ENCODE peak calls at places on chromosome 3, in six cellular contexts. J, E, C, T, P and L are unnamed samples.

GRCh38 chr3:99577160-99577559 is 61.2 kb upstream of the COL8A1 start:
- DNase-seq in P (no peak), E (no peak), J (no peak), T (no peak), C (no peak), L (no peak)

GRCh38 chr3:140250945-140251344 is 316.0 kb downstream of the CLSTN2 start:
- DNase-seq in T (peak), J (no peak), C (no peak), E (no peak), P (no peak), L (no peak)

GRCh38 chr3:52479876-52480575 is 15.1 kb upstream of the STAB1 start:
- DNase-seq in C (no peak), J (no peak), P (no peak), E (peak), T (no peak), L (no peak)

GRCh38 chr3:141795719-141796435 is 32.7 kb downstream of the GRK7 start:
- DNase-seq in T (peak), P (no peak), C (no peak), E (no peak), J (peak), L (no peak)

GRCh38 chr3:62414786-62415185 is 41.4 kb upstream of the FEZF2 start:
- DNase-seq in P (no peak), J (no peak), T (no peak), C (no peak), E (no peak), L (no peak)

GRCh38 chr3:127417709-127418559 is 130.1 kb upstream of the PRR20G start:
- DNase-seq in C (no peak), J (peak), P (no peak), E (no peak), T (peak), L (no peak)

GRCh38 chr3:66153471-66153870 is 67.3 kb upstream of the SLC25A26 start:
- DNase-seq in P (no peak), C (no peak), T (no peak), J (no peak), E (no peak), L (no peak)

GRCh38 chr3:38731522-38731921 is 82.0 kb upstream of the SCN5A start:
- DNase-seq in C (no peak), J (no peak), T (no peak), E (no peak), P (no peak), L (no peak)

GRCh38 chr3:109874900-109875735 is 537.8 kb upstream of the DPPA4 start:
- DNase-seq in J (no peak), T (no peak), E (peak), C (no peak), P (no peak), L (no peak)

GRCh38 chr3:61053781-61054496 is 197.3 kb downstream of the FHIT start:
- DNase-seq in P (no peak), J (no peak), E (no peak), C (no peak), T (no peak), L (no peak)

GRCh38 chr3:127750226-127751031 is 71.9 kb downstream of the MGLL start:
- DNase-seq in T (no peak), P (no peak), E (no peak), C (no peak), J (no peak), L (no peak)

GRCh38 chr3:52314495-52314894 is 1.6 kb upstream of the DNAH1 start:
- DNase-seq in T (no peak), J (no peak), P (no peak), C (no peak), E (no peak), L (no peak)

GRCh38 chr3:112769624-112770023 is 77.0 kb downstream of the CD200R1L start:
- DNase-seq in P (no peak), E (no peak), C (no peak), T (no peak), J (no peak), L (no peak)

GRCh38 chr3:125594581-125595011 is 701 bp downstream of the OSBPL11 start:
- DNase-seq in C (no peak), T (peak), J (no peak), E (no peak), P (no peak), L (no peak)

GRCh38 chr3:176120507-176120906 is 1076.8 kb downstream of the TBL1XR1 start:
- DNase-seq in C (no peak), P (no peak), J (no peak), E (no peak), T (no peak), L (no peak)

GRCh38 chr3:134904796-134905646 is 110.0 kb downstream of the EPHB1 start:
- DNase-seq in J (no peak), P (no peak), E (no peak), C (no peak), T (no peak), L (no peak)

GRCh38 chr3:197809356-197810020 is 18.4 kb downstream of the LRCH3 start:
- DNase-seq in T (no peak), P (no peak), J (no peak), C (no peak), E (no peak), L (no peak)
- H3K27ac ChIP-seq in T (peak), P (peak), J (peak), C (no peak), E (peak), L (peak)

DNA sequence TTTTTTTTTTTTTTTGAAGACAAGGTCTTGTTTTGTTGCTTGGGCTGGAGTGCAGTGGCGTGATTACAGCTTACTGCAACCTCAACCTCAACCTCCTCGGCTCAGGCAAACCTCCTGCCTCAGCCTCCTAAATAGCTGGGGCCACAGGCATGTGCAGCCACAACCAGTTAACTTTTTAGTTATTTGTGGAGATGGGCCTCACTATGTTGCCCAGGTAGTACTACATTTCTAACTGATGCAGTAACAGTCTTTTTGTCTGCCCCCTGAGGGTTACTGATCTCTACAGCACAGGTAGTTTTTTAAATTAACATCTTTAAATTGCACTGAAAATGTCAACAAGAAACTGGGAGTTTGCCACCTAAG is 3.4 kb upstream of the LMLN start:
- DNase-seq in T (no peak), P (no peak), C (no peak), J (no peak), E (no peak), L (no peak)
- H3K27ac ChIP-seq in T (no peak), P (peak), C (peak), J (no peak), E (no peak), L (no peak)

DNA sequence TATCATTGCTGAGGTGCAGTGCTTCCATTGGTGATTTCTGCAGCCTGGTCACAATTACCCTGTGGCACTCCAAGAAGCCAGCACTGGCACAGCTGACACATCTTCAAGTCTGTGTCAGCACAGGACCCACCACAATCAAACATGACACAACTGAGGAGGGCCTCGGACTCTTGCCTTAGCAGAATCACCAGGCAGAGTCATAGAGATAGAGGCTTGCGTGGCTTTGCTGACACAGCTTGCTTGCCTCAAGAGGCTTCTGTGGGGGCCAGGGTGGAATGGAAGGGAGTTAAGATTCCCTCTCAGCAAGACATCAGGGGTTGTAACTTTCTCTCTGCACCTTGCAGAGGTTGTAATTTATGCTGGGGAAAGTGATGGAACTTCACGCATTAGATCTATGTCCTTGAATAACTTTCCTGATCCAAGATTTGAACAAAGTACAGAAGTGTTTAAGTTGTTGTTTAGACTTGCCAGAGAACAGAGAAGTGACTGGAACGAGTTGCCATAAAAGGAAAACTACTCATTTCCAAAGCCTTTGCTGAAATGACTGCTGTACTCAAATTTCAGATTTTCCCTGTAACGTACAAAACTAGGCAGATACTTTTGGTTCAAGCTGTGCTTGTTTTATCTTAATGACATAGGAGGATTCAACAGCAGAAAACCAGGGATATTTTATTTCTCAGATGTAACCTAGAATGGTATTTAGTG is 170.7 kb downstream of the DIPK2A start:
- DNase-seq in T (no peak), J (no peak), E (no peak), P (no peak), C (no peak), L (no peak)
- H3K27ac ChIP-seq in T (no peak), J (peak), E (no peak), P (no peak), C (no peak), L (no peak)

GRCh38 chr3:165549037-165549436 is 288.2 kb downstream of the BCHE start:
- DNase-seq in J (no peak), P (no peak), T (no peak), E (no peak), C (no peak), L (no peak)

GRCh38 chr3:165544432-165544831 is 292.8 kb downstream of the BCHE start:
- DNase-seq in C (no peak), T (no peak), P (no peak), J (no peak), E (no peak), L (no peak)

GRCh38 chr3:165545059-165545458 is 292.2 kb downstream of the BCHE start:
- DNase-seq in J (no peak), C (no peak), P (no peak), T (no peak), E (no peak), L (no peak)

GRCh38 chr3:165549665-165550064 is 287.6 kb downstream of the BCHE start:
- DNase-seq in E (no peak), T (no peak), C (no peak), P (no peak), J (no peak), L (no peak)
- H3K27ac ChIP-seq in E (no peak), T (no peak), C (no peak), P (no peak), J (no peak), L (no peak)

GRCh38 chr3:173750095-173750494 is 352.6 kb downstream of the NLGN1 start:
- DNase-seq in P (no peak), E (no peak), C (no peak), T (no peak), J (no peak), L (no peak)
- H3K27ac ChIP-seq in P (no peak), E (no peak), C (no peak), T (no peak), J (no peak), L (no peak)

GRCh38 chr3:12981631-12982265 is 91.5 kb downstream of the IQSEC1 start:
- DNase-seq in T (no peak), P (no peak), C (no peak), E (no peak), J (no peak), L (no peak)
- H3K27ac ChIP-seq in T (no peak), P (no peak), C (no peak), E (no peak), J (no peak), L (no peak)

DNA sequence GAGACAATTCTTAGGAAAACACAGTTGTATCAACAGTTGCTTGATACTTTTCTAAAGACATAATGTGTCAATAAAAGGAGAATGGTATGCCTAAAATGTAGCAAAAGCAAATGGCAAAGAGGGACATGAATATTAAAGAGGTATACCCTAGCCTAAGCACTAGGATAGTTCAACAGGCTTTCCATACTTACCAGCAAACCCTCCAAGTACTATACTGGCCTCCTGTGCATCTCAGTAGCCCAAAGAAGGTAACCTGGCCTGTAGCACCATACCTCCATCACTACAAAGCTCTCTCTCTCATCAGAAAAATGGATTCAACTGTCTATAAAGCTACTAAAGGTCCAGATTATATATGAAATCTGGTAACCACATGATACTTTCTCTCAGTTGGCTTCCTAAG is 7.5 kb downstream of the SETD2 start:
- DNase-seq in T (no peak), E (no peak), C (no peak), J (no peak), P (no peak), L (no peak)
- H3K27ac ChIP-seq in T (no peak), E (no peak), C (no peak), J (no peak), P (no peak), L (no peak)